ENCODE peak calls at places on chromosomes 7 and 10, in seven cellular contexts. One of them, this sample, is unnamed. For H3K27me3, the result is how much of the 10 kb centered on the place peaks cover.

GRCh38 chr7:24138366-24138765 is 145.6 kb upstream of the NPY start:
- DNase-seq in Peyer's patch: no peak
- DNase-seq in psoas muscle: no peak
- DNase-seq in body of pancreas: no peak
- DNase-seq in heart left ventricle: no peak
- DNase-seq in GM23248: no peak
- DNase-seq in ovary: no peak
- DNase-seq in this sample: peak

GRCh38 chr10:114471906-114472873 is 67.9 kb upstream of the AFAP1L2 start:
- DNase-seq in Peyer's patch: no peak
- DNase-seq in GM23248: no peak
- DNase-seq in heart left ventricle: no peak
- DNase-seq in psoas muscle: no peak
- DNase-seq in ovary: no peak
- DNase-seq in body of pancreas: peak
- DNase-seq in this sample: no peak

GRCh38 chr7:1028044-1028770 is 16.1 kb upstream of the GPR146 start:
- DNase-seq in ovary: peak
- DNase-seq in body of pancreas: peak
- DNase-seq in psoas muscle: peak
- DNase-seq in GM23248: peak
- DNase-seq in Peyer's patch: peak
- DNase-seq in heart left ventricle: peak
- DNase-seq in this sample: peak

GRCh38 chr10:79429751-79430150 is 15.7 kb downstream of the ZCCHC24 start:
- DNase-seq in ovary: no peak
- DNase-seq in GM23248: no peak
- DNase-seq in body of pancreas: no peak
- DNase-seq in psoas muscle: peak
- DNase-seq in Peyer's patch: no peak
- DNase-seq in heart left ventricle: no peak
- DNase-seq in this sample: no peak

GRCh38 chr7:44729949-44730590 is 18.6 kb upstream of the ZMIZ2 start:
- DNase-seq in GM23248: no peak
- DNase-seq in Peyer's patch: no peak
- DNase-seq in psoas muscle: no peak
- DNase-seq in body of pancreas: no peak
- DNase-seq in ovary: no peak
- DNase-seq in heart left ventricle: no peak
- DNase-seq in this sample: no peak

GRCh38 chr10:103451871-103452713 is at the start of gene CALHM2:
- DNase-seq in Peyer's patch: peak
- DNase-seq in psoas muscle: peak
- DNase-seq in heart left ventricle: peak
- DNase-seq in body of pancreas: peak
- DNase-seq in GM23248: peak
- DNase-seq in ovary: peak
- DNase-seq in this sample: peak

GRCh38 chr7:129188892-129189660 is 643 bp downstream of the SMO start:
- DNase-seq in GM23248: peak
- DNase-seq in heart left ventricle: no peak
- DNase-seq in psoas muscle: peak
- DNase-seq in Peyer's patch: no peak
- DNase-seq in ovary: peak
- DNase-seq in body of pancreas: peak
- DNase-seq in this sample: peak

GRCh38 chr10:73414230-73414981 is 548 bp upstream of the ANXA7 start:
- DNase-seq in psoas muscle: no peak
- DNase-seq in GM23248: peak
- DNase-seq in Peyer's patch: no peak
- DNase-seq in ovary: no peak
- DNase-seq in heart left ventricle: no peak
- DNase-seq in body of pancreas: no peak
- DNase-seq in this sample: no peak

GRCh38 chr7:148915211-148915610 is 31.1 kb upstream of the EZH2 start:
- DNase-seq in heart left ventricle: no peak
- DNase-seq in ovary: no peak
- DNase-seq in body of pancreas: no peak
- DNase-seq in psoas muscle: no peak
- DNase-seq in GM23248: no peak
- DNase-seq in Peyer's patch: no peak
- DNase-seq in this sample: no peak

GRCh38 chr10:16965740-16966447 is 148.7 kb upstream of the RSU1 start:
- DNase-seq in body of pancreas: peak
- DNase-seq in Peyer's patch: no peak
- DNase-seq in GM23248: peak
- DNase-seq in ovary: no peak
- DNase-seq in heart left ventricle: no peak
- DNase-seq in psoas muscle: no peak
- DNase-seq in this sample: peak

GRCh38 chr7:116142850-116143249 is 67.5 kb upstream of the TES start:
- DNase-seq in body of pancreas: no peak
- DNase-seq in heart left ventricle: no peak
- DNase-seq in psoas muscle: no peak
- DNase-seq in GM23248: no peak
- DNase-seq in Peyer's patch: peak
- DNase-seq in ovary: no peak
- DNase-seq in this sample: no peak

GRCh38 chr7:20351901-20352300 is 21.2 kb downstream of the ITGB8 start:
- DNase-seq in GM23248: peak
- DNase-seq in body of pancreas: no peak
- DNase-seq in Peyer's patch: no peak
- DNase-seq in heart left ventricle: no peak
- DNase-seq in ovary: no peak
- DNase-seq in psoas muscle: no peak
- DNase-seq in this sample: no peak

GRCh38 chr7:73742338-73742752 is 3.7 kb upstream of the ABHD11 start:
- DNase-seq in ovary: no peak
- DNase-seq in psoas muscle: no peak
- DNase-seq in Peyer's patch: no peak
- DNase-seq in GM23248: no peak
- DNase-seq in body of pancreas: peak
- DNase-seq in heart left ventricle: no peak
- DNase-seq in this sample: no peak

GRCh38 chr10:78405231-78405630 is 371.6 kb downstream of the RPS24 start:
- DNase-seq in GM23248: peak
- DNase-seq in Peyer's patch: peak
- DNase-seq in body of pancreas: no peak
- DNase-seq in ovary: no peak
- DNase-seq in heart left ventricle: no peak
- DNase-seq in psoas muscle: no peak
- DNase-seq in this sample: no peak

GRCh38 chr7:41834805-41835694 is 132.2 kb upstream of the INHBA start:
- DNase-seq in GM23248: peak
- DNase-seq in body of pancreas: no peak
- DNase-seq in ovary: peak
- DNase-seq in heart left ventricle: no peak
- DNase-seq in Peyer's patch: no peak
- DNase-seq in psoas muscle: no peak
- DNase-seq in this sample: no peak

GRCh38 chr10:3741688-3742461 is 43.1 kb downstream of the KLF6 start:
- DNase-seq in ovary: no peak
- DNase-seq in heart left ventricle: no peak
- DNase-seq in psoas muscle: no peak
- DNase-seq in Peyer's patch: no peak
- DNase-seq in GM23248: peak
- DNase-seq in body of pancreas: no peak
- DNase-seq in this sample: no peak

GRCh38 chr7:47441796-47442744 is 139.8 kb downstream of the TNS3 start:
- DNase-seq in body of pancreas: no peak
- DNase-seq in psoas muscle: no peak
- DNase-seq in ovary: no peak
- DNase-seq in Peyer's patch: no peak
- DNase-seq in GM23248: peak
- DNase-seq in heart left ventricle: no peak
- DNase-seq in this sample: no peak

GRCh38 chr10:101136007-101136707 is 5.1 kb downstream of the TLX1 start:
- DNase-seq in GM23248: no peak
- DNase-seq in Peyer's patch: no peak
- DNase-seq in body of pancreas: no peak
- DNase-seq in heart left ventricle: no peak
- DNase-seq in psoas muscle: no peak
- DNase-seq in ovary: no peak
- DNase-seq in this sample: no peak

GRCh38 chr7:45682836-45683555 is 108.8 kb downstream of the ADCY1 start:
- DNase-seq in GM23248: peak
- DNase-seq in Peyer's patch: no peak
- DNase-seq in psoas muscle: no peak
- DNase-seq in ovary: no peak
- DNase-seq in heart left ventricle: peak
- DNase-seq in body of pancreas: no peak
- DNase-seq in this sample: no peak

GRCh38 chr10:76436367-76436766 is 1004.9 kb downstream of the LRMDA start:
- DNase-seq in psoas muscle: peak
- DNase-seq in ovary: no peak
- DNase-seq in Peyer's patch: no peak
- DNase-seq in heart left ventricle: peak
- DNase-seq in body of pancreas: no peak
- DNase-seq in GM23248: no peak
- DNase-seq in this sample: no peak

GRCh38 chr7:52715701-52716100 is 319.7 kb upstream of the POM121L12 start:
- DNase-seq in psoas muscle: no peak
- DNase-seq in body of pancreas: no peak
- DNase-seq in heart left ventricle: no peak
- DNase-seq in GM23248: no peak
- DNase-seq in Peyer's patch: no peak
- DNase-seq in ovary: no peak
- DNase-seq in this sample: peak

GRCh38 chr10:8435186-8436055 is 380.9 kb downstream of the GATA3 start:
- DNase-seq in Peyer's patch: no peak
- DNase-seq in ovary: no peak
- DNase-seq in heart left ventricle: no peak
- DNase-seq in body of pancreas: no peak
- DNase-seq in GM23248: no peak
- DNase-seq in psoas muscle: no peak
- DNase-seq in this sample: no peak

GRCh38 chr7:117110480-117111315 is 157.4 kb downstream of the ST7 start:
- DNase-seq in Peyer's patch: peak
- DNase-seq in heart left ventricle: no peak
- DNase-seq in body of pancreas: no peak
- DNase-seq in GM23248: no peak
- DNase-seq in ovary: no peak
- DNase-seq in psoas muscle: no peak
- DNase-seq in this sample: no peak

GRCh38 chr7:27178366-27178765 is 4.2 kb upstream of the HOXA10 start:
- DNase-seq in ovary: no peak
- DNase-seq in body of pancreas: no peak
- DNase-seq in Peyer's patch: peak
- DNase-seq in GM23248: peak
- DNase-seq in heart left ventricle: no peak
- DNase-seq in psoas muscle: peak
- DNase-seq in this sample: no peak

GRCh38 chr7:131015131-131015954 is 281.3 kb upstream of the KLF14 start:
- DNase-seq in heart left ventricle: no peak
- DNase-seq in Peyer's patch: no peak
- DNase-seq in psoas muscle: no peak
- DNase-seq in GM23248: peak
- DNase-seq in ovary: no peak
- DNase-seq in body of pancreas: no peak
- DNase-seq in this sample: no peak

DNA sequence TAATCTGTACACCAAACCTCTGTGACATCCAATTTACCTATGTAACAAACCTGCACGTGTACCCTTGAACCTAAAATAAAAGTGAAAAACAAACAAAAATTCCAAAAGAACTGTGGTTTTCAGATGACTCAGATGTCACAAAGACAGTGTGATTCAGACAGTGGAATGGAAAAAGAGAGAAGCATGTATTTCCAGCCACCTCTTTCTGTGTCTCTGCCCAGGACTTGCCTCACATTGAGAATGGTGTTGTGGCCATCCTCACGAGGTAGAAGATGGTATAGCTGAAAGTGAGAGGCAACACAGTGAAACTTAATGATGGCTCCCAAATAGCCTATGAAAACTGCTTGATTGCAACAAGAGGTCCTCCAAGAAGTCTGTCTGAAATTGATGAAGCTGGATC is 78.0 kb downstream of the ARL5B start:
- DNase-seq in psoas muscle: no peak
- DNase-seq in Peyer's patch: no peak
- DNase-seq in body of pancreas: no peak
- DNase-seq in heart left ventricle: no peak
- DNase-seq in GM23248: peak
- DNase-seq in ovary: no peak
- DNase-seq in this sample: no peak
- H3K4me3 ChIP-seq in psoas muscle: no peak
- H3K4me3 ChIP-seq in Peyer's patch: no peak
- H3K4me3 ChIP-seq in body of pancreas: no peak
- H3K4me3 ChIP-seq in heart left ventricle: no peak
- H3K4me3 ChIP-seq in GM23248: peak
- H3K4me3 ChIP-seq in ovary: no peak
- H3K4me3 ChIP-seq in this sample: no peak

DNA sequence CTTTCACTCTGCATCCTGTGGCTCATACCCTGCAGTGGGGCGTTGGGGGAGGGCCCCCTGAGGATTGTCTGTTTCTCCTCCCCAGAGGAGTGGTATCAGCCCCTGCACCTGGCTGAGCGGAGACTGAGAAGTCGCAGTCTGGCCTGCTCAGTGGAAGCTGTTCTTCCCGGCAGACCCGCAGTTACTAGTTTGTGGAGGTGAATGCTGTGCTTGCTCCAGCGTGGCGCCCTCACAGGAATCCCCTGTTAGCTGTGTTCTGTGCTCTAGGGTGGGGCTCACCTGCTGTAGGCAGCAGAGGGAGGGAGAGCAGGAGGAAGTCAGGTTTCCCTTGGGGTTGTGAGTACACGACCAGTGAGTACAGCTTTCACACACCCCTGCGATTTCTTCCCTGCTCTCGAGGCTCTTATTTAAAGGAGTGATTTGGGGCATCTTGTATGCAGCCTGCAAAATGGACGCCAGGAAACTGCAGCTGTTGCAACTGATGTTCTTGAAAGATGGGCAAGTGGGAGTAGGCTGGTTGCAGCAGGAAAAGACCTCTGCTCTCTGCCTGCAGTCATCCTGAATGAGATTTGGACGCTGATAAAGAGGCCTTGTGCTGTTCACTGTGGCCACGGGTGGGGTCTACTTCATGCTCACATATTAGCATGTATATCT is 66.4 kb downstream of the HK1 start:
- DNase-seq in ovary: no peak
- DNase-seq in GM23248: no peak
- DNase-seq in body of pancreas: no peak
- DNase-seq in heart left ventricle: no peak
- DNase-seq in psoas muscle: no peak
- DNase-seq in Peyer's patch: no peak
- DNase-seq in this sample: peak
- H3K27ac ChIP-seq in ovary: no peak
- H3K27ac ChIP-seq in GM23248: no peak
- H3K27ac ChIP-seq in body of pancreas: no peak
- H3K27ac ChIP-seq in heart left ventricle: no peak
- H3K27ac ChIP-seq in psoas muscle: peak
- H3K27ac ChIP-seq in Peyer's patch: no peak
- H3K27ac ChIP-seq in this sample: no peak

GRCh38 chr7:144474800-144475521 is 71.5 kb upstream of the NOBOX start:
- DNase-seq in GM23248: no peak
- DNase-seq in heart left ventricle: no peak
- DNase-seq in ovary: no peak
- DNase-seq in Peyer's patch: no peak
- DNase-seq in psoas muscle: no peak
- DNase-seq in body of pancreas: no peak
- DNase-seq in this sample: no peak
- H3K27me3 ChIP-seq in GM23248: under half
- H3K27me3 ChIP-seq in heart left ventricle: under half
- H3K27me3 ChIP-seq in ovary: under half
- H3K27me3 ChIP-seq in Peyer's patch: under half
- H3K27me3 ChIP-seq in psoas muscle: under half
- H3K27me3 ChIP-seq in body of pancreas: under half
- H3K27me3 ChIP-seq in this sample: under half

GRCh38 chr7:100166966-100167911 is 1.2 kb downstream of the GAL3ST4 start:
- DNase-seq in body of pancreas: no peak
- DNase-seq in heart left ventricle: no peak
- DNase-seq in psoas muscle: peak
- DNase-seq in ovary: no peak
- DNase-seq in GM23248: no peak
- DNase-seq in Peyer's patch: no peak
- DNase-seq in this sample: peak
- H3K4me3 ChIP-seq in body of pancreas: no peak
- H3K4me3 ChIP-seq in heart left ventricle: no peak
- H3K4me3 ChIP-seq in psoas muscle: no peak
- H3K4me3 ChIP-seq in ovary: no peak
- H3K4me3 ChIP-seq in GM23248: no peak
- H3K4me3 ChIP-seq in Peyer's patch: peak
- H3K4me3 ChIP-seq in this sample: peak

This sample was measured in SJCRH30.